ENCODE peak calls at places on chromosomes 4 and X, in six cellular contexts. L, S, Z, Q, N and R are unnamed samples.
A peak's percentile ranks its signal among the peaks of the same experiment; 100 is the strongest.

GRCh38 chr4:18798123-18798522 is 776.6 kb upstream of the LCORL start:
- DNase-seq in L (no peak), N (no peak), Q (no peak), Z (no peak), S (no peak), R (no peak)

GRCh38 chr4:103197765-103198110 is 405 bp downstream of the CENPE start:
- DNase-seq in L (no peak), N (no peak), Z (no peak), Q (no peak), S (no peak), R (no peak)

GRCh38 chr4:94978904-94979303 is 221.1 kb downstream of the BMPR1B start:
- DNase-seq in L (no peak), Q (no peak), S (no peak), Z (no peak), N (no peak), R (no peak)

GRCh38 chr4:83440899-83441298 is 14.7 kb downstream of the HELQ start:
- DNase-seq in Z (no peak), Q (no peak), S (no peak), L (no peak), N (no peak), R (no peak)

GRCh38 chr4:25927361-25928040 is 13.5 kb downstream of the SMIM20 start:
- DNase-seq in S (no peak), L (no peak), Q (no peak), N (no peak), Z (no peak), R (no peak)

GRCh38 chrX:150968862-150969720 is 14.0 kb upstream of the HMGB3 start:
- DNase-seq in Z (no peak), Q (no peak), S (peak; percentile 36), N (no peak), L (no peak), R (no peak)

GRCh38 chrX:118207831-118208453 is 91.3 kb upstream of the KLHL13 start:
- DNase-seq in N (no peak), L (no peak), Z (no peak), Q (no peak), S (no peak), R (no peak)

GRCh38 chr4:48254381-48255072 is 15.1 kb downstream of the TEC start:
- DNase-seq in L (peak; percentile 70), Z (no peak), S (no peak), N (no peak), Q (no peak), R (no peak)

GRCh38 chr4:121072080-121072835 is at the start of gene NDNF:
- DNase-seq in L (no peak), S (peak; percentile 69), N (no peak), Z (no peak), Q (no peak), R (peak; percentile 29)

GRCh38 chr4:150123982-150124670 is 45.9 kb downstream of the DCLK2 start:
- DNase-seq in L (no peak), Z (no peak), S (no peak), N (no peak), Q (no peak), R (no peak)

GRCh38 chr4:24131954-24132673 is 242.3 kb upstream of the PPARGC1A start:
- DNase-seq in Q (no peak), Z (no peak), L (no peak), S (no peak), N (no peak), R (no peak)

GRCh38 chr4:173386751-173387150 is 12.2 kb downstream of the SCRG1 start:
- DNase-seq in L (no peak), Z (no peak), Q (no peak), N (no peak), S (no peak), R (no peak)

GRCh38 chrX:72169008-72169728 is 12.4 kb upstream of the PIN4 start:
- DNase-seq in Z (peak; percentile 2), L (no peak), Q (no peak), N (no peak), S (no peak), R (no peak)

GRCh38 chr4:156496797-156497196 is 474.8 kb downstream of the PDGFC start:
- DNase-seq in S (no peak), N (no peak), L (no peak), Q (no peak), Z (no peak), R (no peak)

DNA sequence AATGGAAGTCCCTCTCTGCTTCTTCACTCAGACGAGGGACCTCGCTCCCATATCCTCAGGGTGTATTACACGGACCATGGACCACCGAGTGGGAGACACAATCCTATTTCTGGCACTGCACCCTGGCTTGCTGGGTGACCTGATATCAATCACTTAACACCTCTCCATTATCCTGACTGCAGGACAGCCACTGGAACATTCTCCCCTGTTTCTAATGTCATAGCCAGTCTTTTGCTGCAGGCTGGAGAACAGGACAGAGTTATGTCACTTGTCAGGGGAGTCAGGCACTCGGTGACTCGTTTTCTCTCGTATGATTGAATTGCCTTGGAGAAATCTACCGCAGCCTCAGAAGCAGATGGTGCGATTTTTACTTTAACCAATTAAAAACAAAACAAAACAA is 219.1 kb upstream of the IGFBP7 start:
- DNase-seq in N (no peak), L (no peak), S (no peak), Q (no peak), Z (no peak), R (no peak)
- TF ChIP-seq POLR2A in N (no peak), L (no peak), S (no peak), Q (no peak), Z (no peak), R (no peak)

GRCh38 chrX:40644175-40644574 is 3.2 kb downstream of the CXorf38 start:
- DNase-seq in N (no peak), S (no peak), Q (no peak), Z (peak; percentile 84), L (no peak), R (no peak)

GRCh38 chrX:40647307-40648197 is at the start of gene CXorf38:
- DNase-seq in Z (peak; percentile 87), L (peak; percentile 94), S (peak; percentile 96), Q (peak; percentile 91), N (peak; percentile 93), R (peak; percentile 30)

GRCh38 chrX:40646489-40647306 is 663 bp downstream of the CXorf38 start:
- DNase-seq in N (no peak), Q (peak; percentile 10), Z (peak; percentile 62), S (peak; percentile 56), L (peak; percentile 59), R (no peak)

GRCh38 chrX:40644821-40645358 is 2.5 kb downstream of the CXorf38 start:
- DNase-seq in N (no peak), S (peak; percentile 77), Z (peak; percentile 74), L (peak; percentile 59), Q (peak; percentile 6), R (peak; percentile 6)
- TF ChIP-seq POLR2A in N (no peak), S (peak; percentile 39), Z (no peak), L (no peak), Q (no peak), R (peak; percentile 23)

GRCh38 chrX:24054182-24055042 is at the start of gene EIF2S3:
- DNase-seq in L (peak; percentile 89), Q (peak; percentile 98), Z (peak; percentile 95), N (peak; percentile 94), S (peak; percentile 91), R (peak; percentile 22)
- TF ChIP-seq POLR2A in L (no peak), Q (peak; percentile 67), Z (peak; percentile 76), N (peak; percentile 38), S (peak; percentile 78), R (peak; percentile 64)

GRCh38 chrX:19840899-19841648 is 46.3 kb downstream of the SH3KBP1 start:
- DNase-seq in Z (peak; percentile 82), Q (no peak), S (no peak), N (no peak), L (no peak), R (no peak)
- TF ChIP-seq POLR2A in Z (no peak), Q (no peak), S (no peak), N (no peak), L (no peak), R (no peak)

GRCh38 chrX:153972368-153973126 is at the start of gene TMEM187:
- DNase-seq in Q (peak; percentile 94), S (peak; percentile 90), N (peak; percentile 96), L (peak; percentile 88), Z (peak; percentile 96), R (peak; percentile 86)

GRCh38 chrX:153973127-153974002 is 811 bp downstream of the TMEM187 start:
- DNase-seq in Z (peak; percentile 28), N (no peak), Q (no peak), L (no peak), S (no peak), R (no peak)

GRCh38 chrX:153971632-153972367 is at the start of gene HCFC1:
- DNase-seq in S (peak; percentile 95), Q (peak; percentile 94), Z (peak; percentile 92), N (peak; percentile 94), L (peak; percentile 93), R (peak; percentile 67)

GRCh38 chrX:153974003-153974725 is 1.6 kb downstream of the TMEM187 start:
- DNase-seq in L (no peak), Q (no peak), N (no peak), S (no peak), Z (peak; percentile 58), R (no peak)

DNA sequence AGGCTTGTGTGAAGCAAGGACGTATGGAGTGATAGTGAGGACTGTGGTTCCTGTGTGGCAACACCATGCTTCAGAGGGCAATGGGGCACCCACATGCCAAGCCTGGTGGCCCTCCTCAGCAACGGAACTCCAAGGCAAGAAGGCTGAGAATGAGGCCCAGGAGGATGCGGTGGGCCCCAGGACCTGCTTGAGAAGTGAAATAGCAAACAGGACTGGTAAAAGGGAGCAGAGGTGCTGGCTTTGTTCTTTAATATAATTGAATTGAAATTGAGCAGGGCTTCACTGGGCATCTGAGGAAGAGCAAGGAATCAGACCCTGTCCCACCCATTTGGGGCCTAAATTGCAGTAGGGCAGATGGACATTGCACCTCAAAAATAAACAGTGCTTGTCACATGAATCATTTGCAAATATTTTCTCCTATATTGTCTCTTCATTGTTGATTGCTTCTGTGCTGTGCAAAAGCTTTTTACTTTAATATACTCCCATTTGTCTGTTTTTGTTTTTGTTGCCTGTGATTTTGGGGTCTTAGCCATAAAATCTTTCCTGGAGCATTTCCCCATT is 2.3 kb downstream of the TMEM187 start:
- DNase-seq in S (no peak), Z (peak; percentile 65), L (no peak), N (no peak), Q (no peak), R (no peak)
- TF ChIP-seq POLR2A in S (no peak), Z (no peak), L (no peak), N (no peak), Q (no peak), R (no peak)

DNA sequence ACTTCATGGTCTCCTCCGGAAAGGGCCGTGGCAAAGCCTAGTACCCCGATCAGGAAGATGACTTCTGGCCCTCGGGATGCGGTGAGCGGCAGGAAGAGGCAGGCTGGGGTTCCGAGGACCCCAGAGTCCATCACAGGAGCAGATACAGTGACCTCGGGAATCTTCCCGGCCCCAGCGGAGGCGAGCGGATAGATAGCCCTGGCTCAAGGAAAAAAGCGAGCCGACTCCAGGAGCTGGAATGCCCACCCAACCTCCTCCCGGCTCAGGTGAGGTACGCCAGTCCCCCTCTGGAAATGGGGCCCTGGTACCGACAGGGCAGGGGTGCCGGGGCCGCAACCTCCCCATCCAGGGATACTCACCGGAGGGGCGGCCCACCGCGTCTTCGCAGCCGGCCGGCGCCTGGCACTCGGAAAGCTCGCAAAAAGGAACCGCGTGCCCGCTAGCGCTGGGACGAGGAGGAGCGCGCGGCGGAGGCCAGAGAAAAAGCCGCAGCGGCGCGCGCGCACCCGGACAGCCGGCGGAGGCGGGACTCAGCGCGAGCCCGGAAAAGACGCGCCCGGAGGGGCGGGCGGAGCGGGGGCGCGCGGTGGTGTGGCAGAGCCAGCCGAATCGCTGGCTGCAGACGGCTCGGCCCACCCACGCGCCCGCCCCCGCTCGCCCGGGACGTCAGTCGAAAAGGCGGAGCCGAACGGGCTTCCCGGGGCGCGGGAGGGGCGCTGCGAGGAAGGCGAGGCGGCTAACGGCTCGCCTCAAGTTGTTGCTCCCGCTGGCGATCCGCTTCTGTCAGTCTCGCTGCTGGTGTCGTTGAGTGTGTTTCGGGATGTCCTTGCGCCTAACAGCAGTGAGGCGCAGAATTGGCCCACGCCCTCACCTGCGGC is at the start of gene ACSL4:
- DNase-seq in Q (peak; percentile 79), Z (peak; percentile 91), L (peak; percentile 85), N (peak; percentile 92), S (peak; percentile 87), R (peak; percentile 56)
- TF ChIP-seq POLR2A in Q (no peak), Z (peak; percentile 59), L (no peak), N (peak; percentile 16), S (peak; percentile 51), R (peak; percentile 69)